ENCODE peak calls at places on chromosomes 4 and X, in nine cellular contexts. B is heart right ventricle, T is H9, J is fibroblast of lung, Y is uterus, C is caudate nucleus, V is PC-3, L is tibial nerve, Q is neural progenitor cell. E is an unnamed sample.

GRCh38 chr4:4386736-4387392 is at the start of gene NSG1:
- DNase-seq in B (no peak), T (no peak), J (peak; percentile 50), Y (no peak), C (peak; percentile 16), V (no peak), L (no peak), Q (peak; percentile 73), E (no peak)

GRCh38 chrX:68693481-68694410 is 46.3 kb downstream of the STARD8 start:
- DNase-seq in B (peak; percentile 86), T (peak; percentile 90), J (peak; percentile 71), Y (peak; percentile 80), C (no peak), V (peak; percentile 29), L (peak; percentile 52), Q (peak; percentile 90), E (no peak)

GRCh38 chr4:72677265-72677664 is 108.2 kb upstream of the ADAMTS3 start:
- DNase-seq in B (no peak), T (no peak), J (no peak), Y (no peak), C (no peak), V (no peak), L (no peak), Q (no peak), E (no peak)

GRCh38 chr4:7299908-7300710 is 107.8 kb downstream of the SORCS2 start:
- DNase-seq in B (no peak), T (no peak), J (no peak), Y (no peak), C (no peak), V (no peak), L (no peak), Q (no peak), E (no peak)

GRCh38 chr4:122045533-122045932 is 93.7 kb upstream of the TRPC3 start:
- DNase-seq in B (no peak), T (no peak), J (peak; percentile 90), Y (no peak), C (no peak), V (peak; percentile 97), L (no peak), Q (no peak), E (peak; percentile 1)

GRCh38 chrX:64184396-64184795 is 21.1 kb downstream of the AMER1 start:
- DNase-seq in B (no peak), T (no peak), J (no peak), Y (no peak), C (no peak), V (no peak), L (no peak), Q (no peak), E (no peak)

GRCh38 chr4:158179465-158179864 is 6.6 kb upstream of the GASK1B start:
- DNase-seq in B (no peak), T (no peak), J (no peak), Y (no peak), C (no peak), V (no peak), L (no peak), Q (no peak), E (no peak)

GRCh38 chr4:82851902-82852750 is 38.8 kb downstream of the SEC31A start:
- DNase-seq in B (no peak), T (no peak), J (peak; percentile 14), Y (no peak), C (no peak), V (peak; percentile 60), L (no peak), Q (peak; percentile 54), E (peak; percentile 25)

GRCh38 chrX:77668391-77669237 is 117.4 kb downstream of the ATRX start:
- DNase-seq in B (no peak), T (no peak), J (peak; percentile 59), Y (no peak), C (no peak), V (peak; percentile 68), L (no peak), Q (no peak), E (peak; percentile 15)

GRCh38 chrX:112631892-112632291 is 47.8 kb downstream of the LHFPL1 start:
- DNase-seq in B (no peak), T (no peak), J (peak; percentile 8), Y (no peak), C (no peak), V (no peak), L (no peak), Q (no peak), E (no peak)

GRCh38 chr4:4541040-4541631 is 712 bp downstream of the STX18 start:
- DNase-seq in B (peak; percentile 8), T (no peak), J (peak; percentile 62), Y (no peak), C (no peak), V (peak; percentile 78), L (no peak), Q (no peak), E (peak; percentile 94)

GRCh38 chrX:109742722-109743121 is 9.7 kb upstream of the ACSL4 start:
- DNase-seq in B (no peak), T (no peak), J (no peak), Y (no peak), C (no peak), V (no peak), L (no peak), Q (no peak), E (no peak)

GRCh38 chr4:125390126-125390525 is 75.4 kb downstream of the FAT4 start:
- DNase-seq in B (peak; percentile 40), T (no peak), J (peak; percentile 86), Y (peak; percentile 21), C (no peak), V (peak; percentile 39), L (no peak), Q (no peak), E (no peak)

GRCh38 chr4:48237996-48238645 is 31.5 kb downstream of the TEC start:
- DNase-seq in B (no peak), T (no peak), J (no peak), Y (no peak), C (no peak), V (peak; percentile 22), L (no peak), Q (no peak), E (peak; percentile 34)

GRCh38 chrX:109393859-109394258 is 88.0 kb downstream of the GUCY2F start:
- DNase-seq in B (no peak), T (peak; percentile 55), J (no peak), Y (no peak), C (no peak), V (peak; percentile 19), L (no peak), Q (peak; percentile 17), E (peak; percentile 16)

DNA sequence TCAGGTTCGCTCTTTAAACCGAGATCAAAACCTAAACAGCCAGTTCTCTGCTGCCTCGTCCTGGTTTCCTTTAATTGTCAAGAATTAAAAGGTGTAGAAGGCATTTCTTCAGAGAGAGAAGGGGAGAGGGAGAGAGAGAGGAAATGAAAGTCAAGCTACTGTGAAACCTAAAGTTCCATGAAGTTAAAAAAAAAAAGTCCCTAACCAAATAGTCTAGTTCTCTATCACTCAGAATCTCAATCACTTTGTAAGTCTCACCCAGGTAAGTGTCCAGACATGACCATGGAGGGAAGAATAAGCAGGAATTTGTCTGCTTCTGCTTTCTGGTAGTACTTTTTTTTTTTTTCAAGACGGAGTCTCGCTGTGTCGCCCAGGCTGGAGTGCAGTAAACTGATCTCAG is 18.8 kb upstream of the SMIM14 start:
- DNase-seq in B (no peak), T (no peak), J (no peak), Y (no peak), C (no peak), V (no peak), L (no peak), Q (no peak), E (no peak)
- H3K27ac ChIP-seq in B (no peak overlapping the region), T (no peak overlapping the region), J (no peak overlapping the region), Y (no peak overlapping the region), C (no peak overlapping the region), V (no peak overlapping the region), L (no peak overlapping the region), Q (no peak overlapping the region), E (no peak overlapping the region)

GRCh38 chr4:105765690-105766407 is 57.3 kb downstream of the GSTCD start:
- DNase-seq in B (peak; percentile 18), T (peak; percentile 39), J (peak; percentile 94), Y (no peak), C (no peak), V (peak; percentile 85), L (no peak), Q (no peak), E (no peak)
- H3K27ac ChIP-seq in B (no peak overlapping the region), T (no peak overlapping the region), J (no peak overlapping the region), Y (no peak overlapping the region), C (no peak overlapping the region), V (peak overlapping the region; percentile 35), L (no peak overlapping the region), Q (no peak overlapping the region), E (no peak overlapping the region)

DNA sequence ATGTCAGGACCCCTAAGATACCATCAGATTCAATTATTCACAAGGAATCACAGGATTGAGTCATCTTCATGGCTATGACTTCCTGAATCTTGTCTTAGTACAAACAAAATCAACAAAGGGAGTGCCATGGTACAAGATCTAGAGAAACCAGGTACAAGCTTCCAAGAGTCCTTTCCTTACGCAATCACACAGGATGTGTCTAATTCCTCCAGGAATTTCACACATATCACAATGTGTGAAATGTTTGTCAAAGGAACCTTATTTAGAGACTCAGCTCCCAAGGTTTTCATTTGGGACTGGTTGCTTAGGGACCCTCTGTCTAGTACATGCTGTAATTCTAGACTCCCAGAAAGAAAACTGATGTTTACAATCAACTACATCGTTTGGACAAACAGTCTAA is 83.0 kb downstream of the MAB21L2 start:
- DNase-seq in B (no peak), T (no peak), J (peak; percentile 13), Y (no peak), C (no peak), V (peak; percentile 83), L (no peak), Q (no peak), E (no peak)
- H3K27ac ChIP-seq in B (no peak overlapping the region), T (no peak overlapping the region), J (no peak overlapping the region), Y (no peak overlapping the region), C (no peak overlapping the region), V (peak overlapping the region; percentile 80), L (no peak overlapping the region), Q (no peak overlapping the region), E (no peak overlapping the region)

GRCh38 chr4:36283912-36284465 is 2.6 kb downstream of the DTHD1 start:
- DNase-seq in B (no peak), T (no peak), J (no peak), Y (no peak), C (no peak), V (no peak), L (no peak), Q (no peak), E (no peak)

GRCh38 chr4:36288727-36289126 is 7.3 kb downstream of the DTHD1 start:
- DNase-seq in B (no peak), T (no peak), J (peak; percentile 61), Y (no peak), C (no peak), V (peak; percentile 6), L (no peak), Q (no peak), E (no peak)

GRCh38 chr4:36285784-36286480 is 4.5 kb downstream of the DTHD1 start:
- DNase-seq in B (no peak), T (no peak), J (no peak), Y (no peak), C (no peak), V (peak; percentile 67), L (no peak), Q (no peak), E (peak; percentile 60)

GRCh38 chr4:36290641-36291040 is 9.2 kb downstream of the DTHD1 start:
- DNase-seq in B (no peak), T (no peak), J (no peak), Y (no peak), C (no peak), V (no peak), L (no peak), Q (no peak), E (no peak)

DNA sequence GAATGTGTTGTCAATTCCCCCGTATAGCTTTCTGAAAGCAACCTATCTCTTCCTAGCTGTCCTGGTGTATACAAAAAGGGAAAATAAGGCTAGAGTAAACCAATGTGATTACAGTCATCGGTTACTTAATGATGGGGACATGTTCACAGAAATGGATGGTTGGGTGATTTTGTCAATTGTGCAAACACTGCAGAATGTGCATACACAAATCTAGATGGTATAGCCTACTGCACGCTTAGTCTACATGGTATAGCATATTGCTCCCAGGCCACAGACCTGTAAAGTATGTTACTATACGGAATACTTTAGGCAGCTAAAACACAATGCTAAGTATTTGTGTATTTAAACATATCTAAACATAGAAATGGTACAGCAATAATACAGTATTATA is 5.1 kb downstream of the DTHD1 start:
- DNase-seq in B (no peak), T (no peak), J (no peak), Y (no peak), C (no peak), V (no peak), L (no peak), Q (no peak), E (no peak)
- H3K27ac ChIP-seq in B (no peak overlapping the region), T (no peak overlapping the region), J (no peak overlapping the region), Y (no peak overlapping the region), C (peak overlapping the region; percentile 77), V (no peak overlapping the region), L (no peak overlapping the region), Q (no peak overlapping the region), E (peak overlapping the region; percentile 33)

E was measured in HL-60.